ENCODE peak calls at places on chromosomes 5 and 9, in four cellular contexts. One of them, this sample, is unnamed.
A peak's percentile ranks its signal among the peaks of the same experiment; 100 is the strongest.

GRCh38 chr9:99818439-99818992 is 3.2 kb upstream of the NR4A3 start:
- DNase-seq in GM12878: no peak
- DNase-seq in IMR-90: no peak
- DNase-seq in K562: peak; percentile 16
- DNase-seq in this sample: no peak

GRCh38 chr5:11268894-11269293 is 507.9 kb upstream of the DAP start:
- DNase-seq in K562: no peak
- DNase-seq in GM12878: no peak
- DNase-seq in IMR-90: no peak
- DNase-seq in this sample: no peak

GRCh38 chr5:5795074-5795779 is 372.8 kb downstream of the ICE1 start:
- DNase-seq in IMR-90: no peak
- DNase-seq in K562: no peak
- DNase-seq in GM12878: no peak
- DNase-seq in this sample: no peak

GRCh38 chr9:73845539-73845938 is 651.6 kb upstream of the RORB start:
- DNase-seq in GM12878: no peak
- DNase-seq in IMR-90: no peak
- DNase-seq in K562: no peak
- DNase-seq in this sample: no peak

GRCh38 chr5:135476615-135477493 is 24.7 kb upstream of the TIFAB start:
- DNase-seq in GM12878: no peak
- DNase-seq in K562: peak; percentile 51
- DNase-seq in IMR-90: no peak
- DNase-seq in this sample: no peak

GRCh38 chr5:53035868-53036381 is 46.8 kb downstream of the ITGA2 start:
- DNase-seq in IMR-90: peak; percentile 66
- DNase-seq in K562: peak; percentile 17
- DNase-seq in GM12878: no peak
- DNase-seq in this sample: peak; percentile 28

GRCh38 chr5:170632985-170633234 is 129.1 kb downstream of the KCNIP1 start:
- DNase-seq in K562: peak; percentile 92
- DNase-seq in IMR-90: no peak
- DNase-seq in GM12878: no peak
- DNase-seq in this sample: no peak

GRCh38 chr9:124550080-124550479 is 42.9 kb upstream of the NR5A1 start:
- DNase-seq in GM12878: no peak
- DNase-seq in K562: no peak
- DNase-seq in IMR-90: no peak
- DNase-seq in this sample: no peak

GRCh38 chr5:150068961-150069618 is 17.3 kb downstream of the CSF1R start:
- DNase-seq in GM12878: no peak
- DNase-seq in K562: no peak
- DNase-seq in IMR-90: no peak
- DNase-seq in this sample: no peak

GRCh38 chr5:96584712-96585111 is 77.5 kb upstream of the CAST start:
- DNase-seq in GM12878: no peak
- DNase-seq in K562: no peak
- DNase-seq in IMR-90: no peak
- DNase-seq in this sample: peak; percentile 84

GRCh38 chr9:15482146-15482545 is 28.6 kb downstream of the PSIP1 start:
- DNase-seq in K562: no peak
- DNase-seq in GM12878: no peak
- DNase-seq in IMR-90: no peak
- DNase-seq in this sample: no peak

GRCh38 chr5:1883120-1883924 is 597 bp upstream of the IRX4 start:
- DNase-seq in IMR-90: no peak
- DNase-seq in GM12878: no peak
- DNase-seq in K562: peak; percentile 39
- DNase-seq in this sample: no peak

GRCh38 chr5:13956441-13956840 is 12.0 kb upstream of the DNAH5 start:
- DNase-seq in IMR-90: no peak
- DNase-seq in GM12878: no peak
- DNase-seq in K562: no peak
- DNase-seq in this sample: no peak

DNA sequence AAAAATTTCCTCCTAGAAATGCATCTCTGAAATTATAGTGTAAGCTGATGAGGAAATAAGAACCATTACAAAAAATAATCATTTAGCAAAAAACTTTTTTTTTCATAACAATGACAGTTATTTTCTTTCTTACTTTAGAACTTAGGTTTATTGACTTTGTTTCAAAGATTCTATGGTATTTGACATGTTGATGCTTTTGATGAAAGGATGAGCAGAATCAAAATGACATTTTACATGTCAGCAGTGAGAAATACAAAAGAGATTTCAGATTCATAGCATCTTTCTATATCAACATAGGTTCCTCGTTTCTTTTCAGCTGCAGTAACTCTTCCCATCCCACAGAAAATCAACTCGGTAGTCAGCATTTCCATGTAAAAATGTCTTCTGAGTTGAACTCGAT is 1226.6 kb upstream of the C9orf72 start:
- DNase-seq in GM12878: no peak
- DNase-seq in IMR-90: no peak
- DNase-seq in K562: no peak
- DNase-seq in this sample: no peak
- H3K4me2 ChIP-seq in GM12878: no peak overlapping the region
- H3K4me2 ChIP-seq in IMR-90: no peak overlapping the region
- H3K4me2 ChIP-seq in K562: no peak overlapping the region
- H3K4me2 ChIP-seq in this sample: no peak overlapping the region

DNA sequence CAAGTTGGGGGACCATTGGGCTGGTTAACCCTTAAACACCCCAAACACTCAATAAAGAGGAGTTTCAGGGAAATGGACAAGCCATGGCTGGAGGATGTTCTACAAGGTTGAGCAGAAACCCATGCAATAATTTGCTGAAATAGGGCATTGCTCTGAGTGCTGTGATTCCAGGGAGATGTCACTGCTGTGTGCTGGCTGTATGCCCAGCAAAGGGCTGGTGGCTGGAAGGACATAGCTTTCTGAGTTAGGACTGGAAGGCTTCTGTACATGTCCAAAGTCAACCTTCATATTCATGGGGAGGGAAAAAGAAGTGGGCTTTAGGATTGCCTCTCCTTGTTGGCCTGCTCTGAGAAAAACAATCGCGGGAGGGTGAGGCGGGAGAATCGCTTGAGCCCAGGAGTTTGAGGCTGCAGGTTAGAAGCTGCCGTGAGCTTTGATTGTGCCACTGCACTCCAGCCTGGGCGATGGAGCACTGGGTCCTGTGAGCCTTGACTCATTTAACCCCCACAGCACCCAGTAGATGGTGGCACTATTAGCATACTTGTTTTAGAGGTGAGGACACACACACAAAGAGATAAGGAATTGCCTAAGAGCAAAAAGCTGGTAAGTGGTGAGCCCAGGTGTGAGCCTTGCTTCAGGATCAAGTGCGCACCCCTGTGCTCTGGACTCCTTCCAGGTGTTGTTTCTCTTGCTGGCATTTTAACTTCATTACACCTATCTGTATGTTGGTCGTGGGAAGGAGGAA is 20.4 kb downstream of the IL12B start:
- DNase-seq in K562: no peak
- DNase-seq in IMR-90: no peak
- DNase-seq in GM12878: no peak
- DNase-seq in this sample: no peak
- H2AFZ ChIP-seq in K562: peak overlapping the region; percentile 19
- H2AFZ ChIP-seq in IMR-90: peak overlapping the region; percentile 84
- H2AFZ ChIP-seq in GM12878: no peak overlapping the region
- H2AFZ ChIP-seq in this sample: no peak overlapping the region

GRCh38 chr9:107721705-107722245 is 232.2 kb upstream of the KLF4 start:
- DNase-seq in K562: no peak
- DNase-seq in GM12878: no peak
- DNase-seq in IMR-90: no peak
- DNase-seq in this sample: no peak

GRCh38 chr9:107723015-107723414 is 233.4 kb upstream of the KLF4 start:
- DNase-seq in GM12878: no peak
- DNase-seq in IMR-90: no peak
- DNase-seq in K562: no peak
- DNase-seq in this sample: no peak

GRCh38 chr9:107717608-107718314 is 228.2 kb upstream of the KLF4 start:
- DNase-seq in IMR-90: no peak
- DNase-seq in K562: no peak
- DNase-seq in GM12878: no peak
- DNase-seq in this sample: no peak

GRCh38 chr9:107720511-107720910 is 230.9 kb upstream of the KLF4 start:
- DNase-seq in IMR-90: no peak
- DNase-seq in K562: no peak
- DNase-seq in GM12878: no peak
- DNase-seq in this sample: no peak
- TF ChIP-seq FOS in IMR-90: no peak
- TF ChIP-seq FOS in K562: no peak
- TF ChIP-seq FOS in GM12878: no peak
- TF ChIP-seq FOS in this sample: no peak

GRCh38 chr5:160076997-160077396 is 42.3 kb downstream of the PWWP2A start:
- DNase-seq in K562: no peak
- DNase-seq in GM12878: no peak
- DNase-seq in IMR-90: no peak
- DNase-seq in this sample: no peak

GRCh38 chr5:160075073-160075472 is 44.2 kb downstream of the PWWP2A start:
- DNase-seq in IMR-90: peak; percentile 36
- DNase-seq in K562: no peak
- DNase-seq in GM12878: no peak
- DNase-seq in this sample: no peak

GRCh38 chr5:160071521-160072299 is 47.5 kb downstream of the PWWP2A start:
- DNase-seq in K562: no peak
- DNase-seq in GM12878: no peak
- DNase-seq in IMR-90: no peak
- DNase-seq in this sample: peak; percentile 88
- H3K4me2 ChIP-seq in K562: no peak overlapping the region
- H3K4me2 ChIP-seq in GM12878: no peak overlapping the region
- H3K4me2 ChIP-seq in IMR-90: no peak overlapping the region
- H3K4me2 ChIP-seq in this sample: peak overlapping the region; percentile 60

GRCh38 chr5:88674262-88675158 is 208.5 kb downstream of the MEF2C start:
- DNase-seq in GM12878: no peak
- DNase-seq in IMR-90: no peak
- DNase-seq in K562: no peak
- DNase-seq in this sample: no peak
- H2AFZ ChIP-seq in GM12878: peak overlapping the region; percentile 85
- H2AFZ ChIP-seq in IMR-90: peak overlapping the region; percentile 81
- H2AFZ ChIP-seq in K562: no peak overlapping the region
- H2AFZ ChIP-seq in this sample: peak overlapping the region; percentile 84

GRCh38 chr9:34037626-34038025 is 11.1 kb downstream of the UBAP2 start:
- DNase-seq in GM12878: no peak
- DNase-seq in IMR-90: no peak
- DNase-seq in K562: no peak
- DNase-seq in this sample: no peak
- TF ChIP-seq FOS in GM12878: no peak
- TF ChIP-seq FOS in IMR-90: no peak
- TF ChIP-seq FOS in K562: no peak
- TF ChIP-seq FOS in this sample: no peak

DNA sequence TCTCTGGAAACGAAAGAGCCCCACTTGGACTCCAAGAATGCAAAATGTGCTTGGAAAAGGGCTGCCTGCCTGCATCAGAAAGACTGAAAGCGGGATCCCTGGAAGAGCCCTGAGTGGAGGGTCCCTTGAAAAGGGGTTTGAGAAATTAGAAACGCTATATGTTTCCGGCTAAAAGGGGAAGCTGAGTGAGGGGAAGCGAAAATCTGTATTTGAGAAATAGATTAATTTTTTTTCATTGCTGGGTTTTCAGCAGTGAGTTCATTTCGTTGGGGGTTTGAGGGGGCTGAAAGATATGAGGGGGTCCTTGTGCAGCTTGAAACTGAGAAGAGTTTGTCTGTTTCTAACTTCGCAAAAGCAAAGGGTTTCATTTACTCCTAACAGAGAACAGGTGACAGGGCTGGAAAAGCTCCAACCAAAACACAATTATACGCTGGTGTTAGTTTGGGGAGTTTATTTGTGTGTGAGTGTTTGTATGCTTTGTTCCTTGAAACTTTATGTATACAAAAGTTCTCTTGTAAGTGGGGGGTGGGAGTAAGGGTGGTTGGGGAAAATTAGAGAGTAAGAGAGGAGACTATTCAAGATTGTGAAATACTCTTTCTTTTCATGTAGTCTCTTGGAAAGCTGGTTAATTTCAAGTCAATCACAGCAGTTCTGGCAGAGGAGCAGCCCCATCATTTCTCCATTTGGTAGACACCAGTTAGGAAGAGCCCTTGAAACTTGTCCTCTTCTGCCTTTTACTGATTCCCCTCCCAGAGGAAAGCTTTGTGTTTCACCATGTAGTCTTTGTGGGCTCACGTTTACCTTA is 767 bp downstream of the TNFAIP8 start:
- DNase-seq in IMR-90: no peak
- DNase-seq in K562: no peak
- DNase-seq in GM12878: no peak
- DNase-seq in this sample: peak; percentile 36
- H3K4me2 ChIP-seq in IMR-90: peak overlapping the region; percentile 100
- H3K4me2 ChIP-seq in K562: no peak overlapping the region
- H3K4me2 ChIP-seq in GM12878: peak overlapping the region; percentile 95
- H3K4me2 ChIP-seq in this sample: peak overlapping the region; percentile 91

DNA sequence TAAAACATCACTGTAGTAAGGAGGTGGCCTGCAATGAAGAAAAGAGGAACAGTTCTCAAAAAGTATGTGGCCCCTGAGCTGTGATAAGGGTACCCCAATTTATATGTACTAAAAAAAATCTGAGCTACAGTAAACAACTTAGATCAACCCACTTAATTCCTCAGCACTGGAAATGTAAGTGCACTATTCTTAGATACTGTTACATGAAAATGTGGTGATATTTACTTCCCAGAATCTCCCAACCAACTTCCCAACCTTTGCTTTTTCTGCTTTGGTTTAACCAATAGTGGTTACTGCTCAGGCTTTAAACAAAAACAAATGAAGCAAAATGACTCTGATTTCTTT is 114.8 kb downstream of the SEMA5A start:
- DNase-seq in GM12878: no peak
- DNase-seq in IMR-90: no peak
- DNase-seq in K562: no peak
- DNase-seq in this sample: no peak
- H2AFZ ChIP-seq in GM12878: no peak overlapping the region
- H2AFZ ChIP-seq in IMR-90: no peak overlapping the region
- H2AFZ ChIP-seq in K562: no peak overlapping the region
- H2AFZ ChIP-seq in this sample: no peak overlapping the region

This sample was measured in endothelial cell of umbilical vein.